ENCODE peak calls at places on chromosomes 1 and 21, in five cellular contexts. O, H, L, Z and C are unnamed samples. For H3K4me1, the result is how much of the 10 kb centered on the place peaks cover.

GRCh38 chr1:87927391-87928073 is 598.9 kb downstream of the LMO4 start:
- DNase-seq in O (no peak), H (no peak), L (no peak), Z (no peak), C (peak)

GRCh38 chr1:179302076-179302475 is 8.5 kb downstream of the SOAT1 start:
- DNase-seq in O (no peak), H (no peak), L (no peak), Z (no peak), C (no peak)

GRCh38 chr1:105556266-105556665 is 1500.2 kb upstream of the PRMT6 start:
- DNase-seq in O (no peak), H (no peak), L (no peak), Z (no peak), C (no peak)

GRCh38 chr1:15848143-15848928 is 829 bp downstream of the SPEN start:
- DNase-seq in O (peak), H (no peak), L (peak), Z (peak), C (no peak)

GRCh38 chr1:234724517-234725176 is 114.7 kb upstream of the IRF2BP2 start:
- DNase-seq in O (no peak), H (no peak), L (no peak), Z (no peak), C (no peak)

GRCh38 chr1:175555266-175555665 is 188.1 kb downstream of the TNR start:
- DNase-seq in O (no peak), H (no peak), L (no peak), Z (no peak), C (no peak)

GRCh38 chr1:59272507-59272906 is 24.4 kb upstream of the FGGY start:
- DNase-seq in O (no peak), H (no peak), L (no peak), Z (no peak), C (no peak)

GRCh38 chr21:37565530-37566223 is 199.1 kb downstream of the DYRK1A start:
- DNase-seq in O (no peak), H (peak), L (no peak), Z (peak), C (no peak)

GRCh38 chr1:218524526-218524925 is 179.4 kb downstream of the TGFB2 start:
- DNase-seq in O (no peak), H (no peak), L (no peak), Z (no peak), C (no peak)

GRCh38 chr1:206037521-206037920 is 13.8 kb upstream of the CTSE start:
- DNase-seq in O (no peak), H (no peak), L (no peak), Z (no peak), C (no peak)

GRCh38 chr21:26449161-26449560 is 123.9 kb downstream of the CYYR1 start:
- DNase-seq in O (no peak), H (no peak), L (no peak), Z (peak), C (peak)

GRCh38 chr1:170668301-170668789 is 4.4 kb downstream of the PRRX1 start:
- DNase-seq in O (peak), H (no peak), L (no peak), Z (no peak), C (no peak)

GRCh38 chr1:167501513-167502191 is 16.7 kb downstream of the CD247 start:
- DNase-seq in O (no peak), H (no peak), L (no peak), Z (no peak), C (no peak)

GRCh38 chr1:35702540-35702939 is 16.1 kb downstream of the C1orf216 start:
- DNase-seq in O (peak), H (no peak), L (no peak), Z (no peak), C (no peak)
- TF ChIP-seq CTCF in O (peak), H (no peak), L (no peak), Z (no peak), C (no peak)

GRCh38 chr1:221719278-221719597 is 22.7 kb downstream of the DUSP10 start:
- DNase-seq in O (no peak), H (no peak), L (no peak), Z (no peak), C (no peak)

GRCh38 chr1:221722254-221723017 is 19.5 kb downstream of the DUSP10 start:
- DNase-seq in O (no peak), H (no peak), L (no peak), Z (no peak), C (no peak)

GRCh38 chr1:221719987-221720386 is 21.9 kb downstream of the DUSP10 start:
- DNase-seq in O (no peak), H (no peak), L (no peak), Z (no peak), C (no peak)

GRCh38 chr1:221718391-221719277 is 23.3 kb downstream of the DUSP10 start:
- DNase-seq in O (peak), H (peak), L (no peak), Z (peak), C (no peak)

GRCh38 chr1:221720545-221720944 is 21.3 kb downstream of the DUSP10 start:
- DNase-seq in O (no peak), H (no peak), L (no peak), Z (no peak), C (no peak)
- H3K4me1 ChIP-seq in O (under half), H (under half), L (under half), Z (under half), C (under half)

GRCh38 chr1:114671939-114672275 is 2.1 kb upstream of the DENND2C start:
- DNase-seq in O (no peak), H (no peak), L (no peak), Z (no peak), C (no peak)

GRCh38 chr1:114671011-114671938 is 1.4 kb upstream of the DENND2C start:
- DNase-seq in O (no peak), H (no peak), L (no peak), Z (no peak), C (peak)

GRCh38 chr1:114669562-114670082 is at the start of gene DENND2C:
- DNase-seq in O (peak), H (no peak), L (no peak), Z (no peak), C (no peak)

GRCh38 chr1:114668784-114669561 is 876 bp downstream of the DENND2C start:
- DNase-seq in O (peak), H (peak), L (no peak), Z (peak), C (peak)

DNA sequence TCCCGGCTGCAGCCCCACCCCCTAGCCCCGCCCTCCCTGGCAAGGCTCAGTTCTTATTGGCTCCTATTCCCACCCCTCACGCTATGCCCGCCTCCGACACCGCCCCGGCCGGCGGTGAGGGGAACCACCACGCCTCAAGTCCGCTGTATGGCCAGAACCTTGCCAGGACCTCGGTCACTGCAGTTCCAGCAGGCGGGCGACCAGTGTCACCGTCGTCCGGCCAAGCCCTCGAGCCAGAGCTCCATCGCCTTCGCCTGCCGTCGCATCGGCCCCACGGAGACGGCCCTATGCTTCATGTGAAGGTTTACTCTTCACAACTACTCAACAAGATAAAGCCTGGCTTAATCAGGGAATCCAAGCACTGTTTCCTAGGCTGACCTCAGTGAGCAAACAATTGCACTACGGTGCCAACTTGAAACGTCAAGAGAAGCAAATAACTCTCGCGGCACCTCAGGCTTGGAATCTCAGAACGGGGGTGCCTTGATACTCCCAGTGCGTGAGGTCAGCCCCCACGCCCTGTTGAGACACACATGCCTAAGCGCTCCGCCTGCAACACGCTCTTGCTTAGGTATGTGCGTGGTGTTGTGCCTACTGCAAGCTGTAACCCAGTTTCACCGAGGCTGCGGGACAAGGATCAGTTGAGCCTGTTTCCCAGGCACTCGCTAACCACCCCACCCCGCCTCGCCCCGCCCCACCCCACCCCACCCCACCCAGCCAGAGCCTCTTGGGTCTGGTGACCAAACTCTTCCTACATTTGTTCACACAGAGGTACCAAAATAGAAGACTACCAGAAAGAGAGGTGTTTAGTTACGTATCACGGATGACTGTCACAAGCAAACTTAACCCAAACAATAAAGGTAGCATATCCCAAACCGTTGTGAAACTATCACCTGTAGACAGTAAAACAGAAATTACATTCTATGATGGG is 498 bp upstream of the DENND2C start:
- DNase-seq in O (peak), H (peak), L (peak), Z (peak), C (peak)
- H3K27ac ChIP-seq in O (no peak), H (no peak), L (no peak), Z (peak), C (peak)

GRCh38 chr1:223244366-223245103 is 101.5 kb upstream of the TLR5 start:
- DNase-seq in O (no peak), H (no peak), L (no peak), Z (no peak), C (no peak)
- TF ChIP-seq CTCF in O (peak), H (no peak), L (no peak), Z (peak), C (peak)

GRCh38 chr1:33060579-33061083 is 20.3 kb upstream of the AZIN2 start:
- DNase-seq in O (no peak), H (no peak), L (no peak), Z (no peak), C (peak)

GRCh38 chr1:33070628-33071027 is 10.3 kb upstream of the AZIN2 start:
- DNase-seq in O (no peak), H (no peak), L (no peak), Z (no peak), C (no peak)

GRCh38 chr1:33061827-33062226 is 19.1 kb upstream of the AZIN2 start:
- DNase-seq in O (no peak), H (no peak), L (no peak), Z (no peak), C (no peak)

DNA sequence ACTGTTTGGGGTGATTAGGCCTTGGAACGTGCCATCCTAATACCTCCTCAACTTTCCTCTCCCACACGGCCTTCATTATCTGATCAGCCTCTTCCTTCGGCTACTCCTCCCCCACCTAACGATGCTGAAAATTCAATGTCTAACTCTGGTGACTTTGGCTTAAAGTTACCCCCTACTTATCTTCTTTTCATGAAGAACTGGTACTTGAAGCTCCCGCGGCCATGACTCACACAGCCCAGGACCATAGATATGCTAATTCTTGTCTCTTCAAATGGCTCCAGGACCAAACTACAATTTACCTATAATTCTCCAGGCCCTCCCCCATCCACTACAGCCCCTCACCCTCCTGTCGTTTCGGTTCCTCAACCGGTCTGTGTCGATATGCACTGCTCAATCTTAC is 15.7 kb upstream of the AZIN2 start:
- DNase-seq in O (no peak), H (no peak), L (no peak), Z (no peak), C (no peak)
- H3K4me1 ChIP-seq in O (under half), H (under half), L (under half), Z (under half), C (under half)

GRCh38 chr21:17476006-17476405 is 36.8 kb upstream of the CXADR start:
- DNase-seq in O (no peak), H (peak), L (no peak), Z (no peak), C (no peak)
- H3K27ac ChIP-seq in O (no peak), H (peak), L (no peak), Z (peak), C (no peak)

GRCh38 chr1:240947438-240948224 is 335.7 kb upstream of the GREM2 start:
- DNase-seq in O (no peak), H (no peak), L (no peak), Z (peak), C (no peak)

GRCh38 chr1:240942901-240943300 is 330.9 kb upstream of the GREM2 start:
- DNase-seq in O (no peak), H (no peak), L (no peak), Z (no peak), C (no peak)

GRCh38 chr1:240941706-240942370 is 329.9 kb upstream of the GREM2 start:
- DNase-seq in O (no peak), H (no peak), L (no peak), Z (no peak), C (no peak)

GRCh38 chr1:240946926-240947325 is 335.0 kb upstream of the GREM2 start:
- DNase-seq in O (peak), H (peak), L (no peak), Z (peak), C (no peak)
- TF ChIP-seq CTCF in O (peak), H (peak), L (no peak), Z (peak), C (peak)

GRCh38 chr1:36532810-36533401 is 50.2 kb upstream of the CSF3R start:
- DNase-seq in O (no peak), H (no peak), L (no peak), Z (no peak), C (no peak)
- H3K4me1 ChIP-seq in O (under half), H (under half), L (under half), Z (under half), C (under half)

GRCh38 chr1:231396643-231397042 is 25.4 kb downstream of the EGLN1 start:
- DNase-seq in O (no peak), H (no peak), L (no peak), Z (no peak), C (no peak)
- H3K27ac ChIP-seq in O (no peak), H (no peak), L (no peak), Z (peak), C (peak)

GRCh38 chr1:197924516-197925123 is 7.4 kb downstream of the LHX9 start:
- DNase-seq in O (peak), H (peak), L (peak), Z (peak), C (no peak)
- TF ChIP-seq CTCF in O (peak), H (peak), L (peak), Z (peak), C (peak)